ENCODE peak calls at places on chromosome 9, in nine cellular contexts. Y is body of pancreas; P is activated CD8-positive, alpha-beta memory T cell treated with anti-CD3 and anti-CD28 coated beads, Interleukin-2, amount 10 ng/mL, durations not matched to agents 7 days and 5 days; M is endodermal cell; R is activated CD4-positive, alpha-beta T cell treated with anti-CD3 and anti-CD28 coated beads for 4 hours; W is hippocampal formation; D is NCI-H748 treated with DMSO at 0.1 percent for 48 hours; Z is renal cortical epithelial cell; E is pancreas. F is an unnamed sample.
A peak's percentile ranks its signal among the peaks of the same experiment; 100 is the strongest.

GRCh38 chr9:35729700-35730485 is 2.1 kb downstream of the TLN1 start:
- DNase-seq in Z (peak; percentile 71), D (no peak), E (no peak), Y (no peak), M (peak; percentile 74), P (peak; percentile 75), R (peak; percentile 21), W (peak; percentile 37), F (peak; percentile 39)

GRCh38 chr9:18429065-18429464 is 44.9 kb upstream of the ADAMTSL1 start:
- DNase-seq in R (no peak), D (no peak), W (no peak), E (no peak), Z (no peak), Y (no peak), P (no peak), M (no peak), F (no peak)

GRCh38 chr9:116394753-116395408 is 241.3 kb downstream of the PAPPA start:
- DNase-seq in M (no peak), R (no peak), D (no peak), W (no peak), P (no peak), Z (no peak), Y (no peak), E (no peak), F (no peak)

GRCh38 chr9:132797861-132798659 is 80.0 kb downstream of the AK8 start:
- DNase-seq in D (no peak), Y (no peak), M (peak; percentile 34), W (no peak), E (no peak), Z (no peak), R (no peak), P (peak; percentile 38), F (no peak)

GRCh38 chr9:20783057-20784038 is 99.3 kb downstream of the FOCAD start:
- DNase-seq in D (no peak), P (no peak), E (no peak), Y (no peak), M (no peak), W (no peak), R (no peak), Z (peak; percentile 32), F (no peak)

GRCh38 chr9:20805766-20806165 is 121.7 kb downstream of the FOCAD start:
- DNase-seq in E (no peak), W (no peak), P (no peak), Y (no peak), R (no peak), Z (no peak), M (no peak), D (peak; percentile 19), F (no peak)

GRCh38 chr9:3794005-3794404 is 268.2 kb upstream of the RFX3 start:
- DNase-seq in D (peak; percentile 71), M (no peak), P (no peak), R (no peak), Y (no peak), W (no peak), E (no peak), Z (peak; percentile 89), F (no peak)

GRCh38 chr9:99112750-99113417 is 8.0 kb downstream of the TGFBR1 start:
- DNase-seq in W (no peak), Z (no peak), R (peak; percentile 36), E (no peak), P (no peak), D (no peak), Y (no peak), M (no peak), F (no peak)

GRCh38 chr9:110047232-110047954 is 160.6 kb downstream of the C9orf152 start:
- DNase-seq in Z (no peak), D (no peak), M (peak; percentile 64), R (no peak), Y (no peak), E (no peak), W (no peak), P (no peak), F (no peak)

GRCh38 chr9:20490246-20490834 is 132.0 kb downstream of the MLLT3 start:
- DNase-seq in Y (no peak), R (no peak), M (peak; percentile 68), E (no peak), D (no peak), P (no peak), W (no peak), Z (no peak), F (no peak)

GRCh38 chr9:26856413-26857032 is 36.1 kb downstream of the CAAP1 start:
- DNase-seq in E (no peak), M (peak; percentile 77), D (peak; percentile 59), W (no peak), Z (peak; percentile 76), P (peak; percentile 44), Y (peak; percentile 10), R (no peak), F (peak; percentile 44)

GRCh38 chr9:29816954-29817703 is 2243.8 kb upstream of the C9orf72 start:
- DNase-seq in Z (no peak), E (no peak), D (no peak), R (no peak), Y (no peak), P (no peak), M (no peak), W (no peak), F (no peak)

GRCh38 chr9:21781656-21782055 is 20.8 kb upstream of the MTAP start:
- DNase-seq in E (no peak), D (no peak), P (no peak), Y (no peak), R (no peak), M (no peak), W (no peak), Z (no peak), F (no peak)

GRCh38 chr9:33404782-33405362 is 2.5 kb upstream of the AQP7 start:
- DNase-seq in P (no peak), Z (no peak), D (no peak), W (no peak), Y (no peak), E (no peak), R (no peak), M (no peak), F (no peak)

GRCh38 chr9:115038138-115038537 is 79.8 kb downstream of the TNC start:
- DNase-seq in W (no peak), R (no peak), Y (no peak), D (no peak), M (no peak), P (no peak), E (no peak), Z (no peak), F (no peak)

GRCh38 chr9:69122086-69122390 is 52.0 kb upstream of the TJP2 start:
- DNase-seq in Y (peak; percentile 83), M (peak; percentile 83), Z (peak; percentile 61), R (peak; percentile 31), W (peak; percentile 75), E (peak; percentile 70), D (peak; percentile 53), P (peak; percentile 52), F (no peak)

GRCh38 chr9:85743290-85744128 is 1.8 kb upstream of the AGTPBP1 start:
- DNase-seq in M (peak; percentile 72), Z (peak; percentile 86), Y (peak; percentile 20), P (peak; percentile 46), W (no peak), D (no peak), R (no peak), E (peak; percentile 18), F (no peak)

GRCh38 chr9:134226221-134226930 is 62.0 kb upstream of the RNU6ATAC start:
- DNase-seq in M (no peak), Y (no peak), R (no peak), P (no peak), W (no peak), Z (no peak), E (no peak), D (no peak), F (no peak)

GRCh38 chr9:86700601-86701000 is 246.7 kb downstream of the GAS1 start:
- DNase-seq in R (no peak), D (no peak), M (no peak), Y (peak; percentile 86), E (peak; percentile 64), W (peak; percentile 49), P (no peak), Z (no peak), F (peak; percentile 31)